ENCODE peak calls at places on chromosomes 16 and 17, in nine cellular contexts. W is esophagus squamous epithelium, H is lower leg skin, J is fibroblast of pulmonary artery, U is left lung, G is choroid plexus epithelial cell, K is adrenal gland, I is Peyer's patch, E is epithelial cell of esophagus. S is an unnamed sample.

GRCh38 chr16:72797606-72798005 is 250.3 kb downstream of the ZFHX3 start:
- DNase-seq in W (no peak), H (no peak), J (no peak), U (no peak), G (no peak), K (no peak), I (no peak), E (no peak), S (no peak)

GRCh38 chr17:74433421-74434121 is 1.7 kb downstream of the GPRC5C start:
- DNase-seq in W (no peak), H (no peak), J (peak; percentile 21), U (no peak), G (no peak), K (no peak), I (no peak), E (no peak), S (peak; percentile 40)

GRCh38 chr17:66580178-66580577 is 254.7 kb upstream of the CACNG5 start:
- DNase-seq in W (no peak), H (no peak), J (peak; percentile 40), U (peak; percentile 44), G (peak; percentile 80), K (peak; percentile 33), I (no peak), E (no peak), S (peak; percentile 28)

GRCh38 chr17:48517478-48517877 is 13.3 kb downstream of the HOXB1 start:
- DNase-seq in W (no peak), H (no peak), J (no peak), U (no peak), G (no peak), K (no peak), I (no peak), E (no peak), S (no peak)

GRCh38 chr16:64428463-64428862 is 693.4 kb downstream of the CDH11 start:
- DNase-seq in W (no peak), H (no peak), J (peak; percentile 64), U (no peak), G (peak; percentile 92), K (no peak), I (no peak), E (peak; percentile 64), S (peak; percentile 80)

GRCh38 chr16:88283596-88283995 is 99.2 kb upstream of the ZNF469 start:
- DNase-seq in W (no peak), H (no peak), J (no peak), U (no peak), G (no peak), K (no peak), I (no peak), E (no peak), S (no peak)

GRCh38 chr17:4497101-4497824 is 1.4 kb upstream of the SPNS2 start:
- DNase-seq in W (no peak), H (no peak), J (no peak), U (no peak), G (no peak), K (no peak), I (no peak), E (peak; percentile 71), S (peak; percentile 10)

GRCh38 chr17:35715416-35715815 is 16.0 kb upstream of the RASL10B start:
- DNase-seq in W (no peak), H (peak; percentile 49), J (no peak), U (no peak), G (no peak), K (no peak), I (no peak), E (no peak), S (no peak)

GRCh38 chr16:4316732-4317461 is 1.0 kb downstream of the GLIS2 start:
- DNase-seq in W (no peak), H (peak; percentile 89), J (no peak), U (peak; percentile 73), G (no peak), K (peak; percentile 65), I (no peak), E (no peak), S (no peak)

GRCh38 chr17:64133546-64134215 is 3.7 kb upstream of the ERN1 start:
- DNase-seq in W (no peak), H (peak; percentile 79), J (peak; percentile 84), U (no peak), G (peak; percentile 87), K (no peak), I (no peak), E (peak; percentile 71), S (peak; percentile 76)

GRCh38 chr17:28717578-28718316 is at the start of gene RAB34:
- DNase-seq in W (no peak), H (peak; percentile 94), J (peak; percentile 91), U (peak; percentile 85), G (peak; percentile 83), K (peak; percentile 71), I (peak; percentile 52), E (peak; percentile 76), S (peak; percentile 85)

GRCh38 chr17:320809-321385 is 31.7 kb downstream of the RPH3AL start:
- DNase-seq in W (no peak), H (no peak), J (no peak), U (no peak), G (no peak), K (no peak), I (no peak), E (no peak), S (no peak)

GRCh38 chr17:16453493-16453851 is 38.1 kb downstream of the TRPV2 start:
- DNase-seq in W (no peak), H (no peak), J (no peak), U (no peak), G (no peak), K (no peak), I (no peak), E (no peak), S (no peak)

GRCh38 chr16:80148826-80149225 is 392.0 kb upstream of the DYNLRB2 start:
- DNase-seq in W (no peak), H (no peak), J (no peak), U (no peak), G (no peak), K (no peak), I (no peak), E (peak; percentile 58), S (no peak)

GRCh38 chr16:65489531-65490023 is 367.7 kb upstream of the CDH11 start:
- DNase-seq in W (no peak), H (no peak), J (no peak), U (no peak), G (peak; percentile 55), K (no peak), I (no peak), E (peak; percentile 72), S (peak; percentile 7)

GRCh38 chr16:57318240-57318970 is 33.9 kb upstream of the PLLP start:
- DNase-seq in W (no peak), H (peak; percentile 65), J (peak; percentile 38), U (no peak), G (peak; percentile 41), K (no peak), I (no peak), E (no peak), S (no peak)

GRCh38 chr16:81494888-81495287 is 50.3 kb downstream of the CMIP start:
- DNase-seq in W (no peak), H (no peak), J (no peak), U (no peak), G (no peak), K (no peak), I (no peak), E (no peak), S (no peak)

GRCh38 chr17:82964851-82965341 is 114.5 kb upstream of the METRNL start:
- DNase-seq in W (no peak), H (no peak), J (no peak), U (no peak), G (no peak), K (no peak), I (no peak), E (no peak), S (no peak)

GRCh38 chr17:51546114-51546513 is 285.8 kb downstream of the UTP18 start:
- DNase-seq in W (no peak), H (no peak), J (no peak), U (no peak), G (no peak), K (no peak), I (no peak), E (no peak), S (no peak)

GRCh38 chr17:51536627-51537026 is 276.3 kb downstream of the UTP18 start:
- DNase-seq in W (no peak), H (no peak), J (no peak), U (no peak), G (no peak), K (no peak), I (no peak), E (no peak), S (no peak)

GRCh38 chr17:51541215-51541614 is 280.9 kb downstream of the UTP18 start:
- DNase-seq in W (no peak), H (no peak), J (no peak), U (no peak), G (no peak), K (no peak), I (no peak), E (no peak), S (no peak)

GRCh38 chr17:51537996-51538550 is 277.7 kb downstream of the UTP18 start:
- DNase-seq in W (no peak), H (no peak), J (no peak), U (no peak), G (no peak), K (no peak), I (no peak), E (no peak), S (no peak)

GRCh38 chr17:51540151-51540550 is 279.8 kb downstream of the UTP18 start:
- DNase-seq in W (no peak), H (no peak), J (no peak), U (no peak), G (no peak), K (no peak), I (no peak), E (no peak), S (no peak)
- TF ChIP-seq CTCF in W (no peak), H (no peak), J (no peak), U (no peak), G (no peak), K (no peak), I (no peak), E (no peak), S (no peak)

GRCh38 chr17:60094754-60095153 is 16.0 kb upstream of the HEATR6 start:
- DNase-seq in W (no peak), H (no peak), J (no peak), U (no peak), G (no peak), K (no peak), I (peak; percentile 46), E (no peak), S (no peak)
- H3K4me3 ChIP-seq in W (no peak overlapping the region), H (no peak overlapping the region), J (no peak overlapping the region), U (no peak overlapping the region), G (no peak overlapping the region), K (no peak overlapping the region), I (no peak overlapping the region), E (no peak overlapping the region), S (no peak overlapping the region)

DNA sequence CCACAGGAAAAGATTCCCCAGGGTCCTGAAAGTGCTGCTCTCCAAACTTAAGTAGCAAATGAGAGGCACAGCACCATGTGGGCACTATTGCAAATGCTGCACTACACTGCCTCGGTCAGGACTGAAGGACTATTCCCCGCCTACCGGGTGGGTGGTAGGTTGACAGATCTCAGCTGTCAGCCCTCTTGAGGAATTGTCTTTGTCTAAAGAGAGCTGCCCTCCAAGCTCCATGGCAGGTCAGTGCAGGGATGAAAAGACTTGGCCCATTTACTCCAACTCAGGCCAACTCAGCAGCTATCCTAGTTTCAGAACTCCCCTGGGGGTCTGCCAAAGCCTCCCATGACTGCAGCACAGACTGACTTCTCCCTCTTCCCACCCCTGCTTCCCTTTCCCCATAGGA is 3.4 kb upstream of the PDZD9 start:
- DNase-seq in W (no peak), H (no peak), J (no peak), U (no peak), G (no peak), K (no peak), I (no peak), E (no peak), S (no peak)
- TF ChIP-seq CTCF in W (no peak), H (no peak), J (no peak), U (no peak), G (no peak), K (no peak), I (no peak), E (no peak), S (no peak)

GRCh38 chr16:69443809-69444611 is 19.6 kb downstream of the CYB5B start:
- DNase-seq in W (no peak), H (peak; percentile 89), J (peak; percentile 66), U (no peak), G (peak; percentile 54), K (no peak), I (no peak), E (peak; percentile 43), S (peak; percentile 60)
- H3K4me3 ChIP-seq in W (peak overlapping the region; percentile 32), H (no peak overlapping the region), J (peak overlapping the region; percentile 30), U (no peak overlapping the region), G (no peak overlapping the region), K (no peak overlapping the region), I (peak overlapping the region; percentile 8), E (no peak overlapping the region), S (no peak overlapping the region)